ENCODE peak calls at places on chromosome 19, in nine cellular contexts. M is small intestine; B is CD8-positive, alpha-beta memory T cell; O is effector memory CD4-positive, alpha-beta T cell; Q is heart left ventricle; L is body of pancreas; I is pancreas; D is left ventricle myocardium inferior; Z is mesendoderm. F is an unnamed sample.
A peak's percentile ranks its signal among the peaks of the same experiment; 100 is the strongest.

GRCh38 chr19:4257025-4257424 is 10.1 kb downstream of the YJU2 start:
- DNase-seq in M (no peak), B (no peak), O (no peak), Q (no peak), L (no peak), I (no peak), D (no peak), Z (no peak), F (no peak)

GRCh38 chr19:8096071-8096470 is 43.5 kb downstream of the CCL25 start:
- DNase-seq in M (no peak), B (no peak), O (no peak), Q (no peak), L (no peak), I (no peak), D (no peak), Z (no peak), F (no peak)

GRCh38 chr19:54534156-54534555 is 31.5 kb downstream of the LAIR2 start:
- DNase-seq in M (no peak), B (no peak), O (no peak), Q (no peak), L (no peak), I (no peak), D (no peak), Z (no peak), F (no peak)

GRCh38 chr19:41540041-41540695 is 35.8 kb upstream of the CEACAM21 start:
- DNase-seq in M (no peak), B (no peak), O (no peak), Q (no peak), L (no peak), I (no peak), D (no peak), Z (peak; percentile 48), F (no peak)

GRCh38 chr19:9622531-9622930 is 1.5 kb upstream of the ZNF561 start:
- DNase-seq in M (no peak), B (no peak), O (no peak), Q (no peak), L (no peak), I (no peak), D (no peak), Z (no peak), F (no peak)

GRCh38 chr19:41612483-41612882 is 14.4 kb downstream of the CEACAM4 start:
- DNase-seq in M (no peak), B (no peak), O (no peak), Q (no peak), L (no peak), I (no peak), D (no peak), Z (no peak), F (no peak)

GRCh38 chr19:38803543-38803942 is 9.2 kb downstream of the LGALS4 start:
- DNase-seq in M (no peak), B (no peak), O (no peak), Q (no peak), L (no peak), I (no peak), D (no peak), Z (no peak), F (no peak)

GRCh38 chr19:37362733-37363132 is 8.2 kb upstream of the ZNF527 start:
- DNase-seq in M (no peak), B (no peak), O (no peak), Q (no peak), L (no peak), I (no peak), D (no peak), Z (peak; percentile 76), F (no peak)

GRCh38 chr19:11798391-11799296 is at the start of gene ZNF491:
- DNase-seq in M (peak; percentile 90), B (peak; percentile 71), O (peak; percentile 69), Q (peak; percentile 95), L (peak; percentile 93), I (peak; percentile 91), D (peak; percentile 93), Z (peak; percentile 96), F (peak; percentile 95)

GRCh38 chr19:756232-756631 is 5.3 kb downstream of the MISP start:
- DNase-seq in M (peak; percentile 88), B (no peak), O (no peak), Q (no peak), L (no peak), I (no peak), D (no peak), Z (peak; percentile 80), F (no peak)

GRCh38 chr19:4393947-4394590 is 6.3 kb downstream of the SH3GL1 start:
- DNase-seq in M (no peak), B (no peak), O (no peak), Q (no peak), L (no peak), I (no peak), D (no peak), Z (peak; percentile 44), F (no peak)

GRCh38 chr19:30450101-30450500 is 77.9 kb downstream of the ZNF536 start:
- DNase-seq in M (no peak), B (no peak), O (no peak), Q (no peak), L (no peak), I (peak; percentile 14), D (peak; percentile 36), Z (peak; percentile 82), F (no peak)

GRCh38 chr19:46115396-46116109 is 8.9 kb downstream of the IGFL3 start:
- DNase-seq in M (no peak), B (no peak), O (no peak), Q (no peak), L (no peak), I (no peak), D (no peak), Z (no peak), F (no peak)

GRCh38 chr19:27896091-27896490 is 1316.9 kb downstream of the UQCRFS1 start:
- DNase-seq in M (no peak), B (no peak), O (no peak), Q (no peak), L (no peak), I (no peak), D (no peak), Z (no peak), F (no peak)

GRCh38 chr19:32174386-32175113 is 170.9 kb upstream of the ZNF507 start:
- DNase-seq in M (no peak), B (no peak), O (no peak), Q (no peak), L (no peak), I (no peak), D (no peak), Z (no peak), F (no peak)

GRCh38 chr19:53388904-53389303 is 6.0 kb upstream of the ZNF765 start:
- DNase-seq in M (no peak), B (no peak), O (no peak), Q (no peak), L (no peak), I (no peak), D (no peak), Z (no peak), F (no peak)

GRCh38 chr19:6481541-6482342 is at the start of gene DENND1C:
- DNase-seq in M (peak; percentile 53), B (peak; percentile 60), O (peak; percentile 28), Q (peak; percentile 75), L (no peak), I (no peak), D (no peak), Z (peak; percentile 45), F (no peak)
- H3K27ac ChIP-seq in M (peak within 1 kb of the TSS; percentile 67), B (peak within 1 kb of the TSS; percentile 80), O (peak within 1 kb of the TSS; percentile 90), Q (no peak within 1 kb of the TSS), L (no peak within 1 kb of the TSS), I (no peak within 1 kb of the TSS), D (no peak within 1 kb of the TSS), Z (no peak within 1 kb of the TSS), F (no peak within 1 kb of the TSS)

DNA sequence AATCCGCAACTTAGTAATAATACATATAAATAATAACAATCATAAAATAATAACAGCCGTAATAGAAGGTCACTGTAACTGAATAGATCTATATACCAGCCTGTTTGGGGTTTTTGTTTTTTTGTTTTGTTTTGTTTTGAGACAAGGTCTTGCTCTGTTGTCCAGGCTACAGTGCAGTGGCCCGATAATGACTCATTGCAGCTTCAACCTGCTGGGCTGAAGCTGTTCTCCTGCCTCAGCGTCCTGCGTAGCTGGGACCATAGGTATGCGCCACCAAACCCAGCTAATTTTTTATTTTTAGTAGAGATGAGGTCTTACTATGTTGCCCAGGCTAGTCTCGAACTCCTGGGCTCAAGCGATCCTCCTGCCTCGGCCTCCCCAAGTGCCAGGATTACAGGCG is 950 bp downstream of the IGSF23 start:
- DNase-seq in M (peak; percentile 52), B (no peak), O (no peak), Q (no peak), L (no peak), I (no peak), D (no peak), Z (no peak), F (no peak)
- H3K27ac ChIP-seq in M (peak overlapping the region; percentile 87), B (no peak overlapping the region), O (no peak overlapping the region), Q (no peak overlapping the region), L (no peak overlapping the region), I (no peak overlapping the region), D (no peak overlapping the region), Z (no peak overlapping the region), F (no peak overlapping the region)

GRCh38 chr19:6721773-6722172 is 1.3 kb upstream of the C3 start:
- DNase-seq in M (no peak), B (no peak), O (no peak), Q (no peak), L (no peak), I (no peak), D (no peak), Z (no peak), F (no peak)

GRCh38 chr19:6723108-6723618 is 2.7 kb upstream of the C3 start:
- DNase-seq in M (no peak), B (no peak), O (no peak), Q (peak; percentile 10), L (peak; percentile 78), I (peak; percentile 78), D (peak; percentile 56), Z (peak; percentile 63), F (no peak)

GRCh38 chr19:6724631-6725185 is 4.3 kb upstream of the C3 start:
- DNase-seq in M (no peak), B (no peak), O (no peak), Q (no peak), L (no peak), I (no peak), D (no peak), Z (no peak), F (no peak)

GRCh38 chr19:6725513-6726231 is 5.2 kb upstream of the C3 start:
- DNase-seq in M (peak; percentile 41), B (no peak), O (no peak), Q (no peak), L (no peak), I (no peak), D (no peak), Z (no peak), F (no peak)

GRCh38 chr19:6723738-6724137 is 3.3 kb upstream of the C3 start:
- DNase-seq in M (no peak), B (no peak), O (no peak), Q (peak; percentile 23), L (no peak), I (no peak), D (no peak), Z (no peak), F (no peak)
- H3K27ac ChIP-seq in M (no peak overlapping the region), B (no peak overlapping the region), O (no peak overlapping the region), Q (no peak overlapping the region), L (peak overlapping the region; percentile 84), I (peak overlapping the region; percentile 86), D (peak overlapping the region; percentile 69), Z (no peak overlapping the region), F (no peak overlapping the region)

DNA sequence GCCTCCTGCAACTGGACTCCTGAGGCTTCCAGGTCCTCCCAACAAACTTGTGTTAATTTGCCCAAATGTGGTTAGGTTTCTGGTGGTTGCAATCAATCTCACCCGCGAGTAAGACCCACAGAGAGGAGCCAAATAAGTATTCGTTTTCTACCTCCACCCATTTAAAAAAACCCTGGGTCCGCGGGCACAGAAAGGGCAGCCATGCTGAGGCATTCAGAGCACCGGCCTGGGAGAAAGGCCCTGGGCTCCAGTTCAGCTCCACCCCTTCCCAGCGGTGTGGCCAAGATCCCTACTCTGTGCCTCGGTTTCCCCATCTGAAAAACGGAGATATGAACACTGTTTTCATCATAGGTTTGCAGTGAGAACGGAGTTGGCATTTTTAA is 56.9 kb downstream of the PEPD start:
- DNase-seq in M (no peak), B (no peak), O (no peak), Q (no peak), L (no peak), I (no peak), D (no peak), Z (no peak), F (no peak)
- H3K27ac ChIP-seq in M (no peak overlapping the region), B (no peak overlapping the region), O (no peak overlapping the region), Q (no peak overlapping the region), L (no peak overlapping the region), I (no peak overlapping the region), D (no peak overlapping the region), Z (no peak overlapping the region), F (no peak overlapping the region)

F was measured in tibial artery.